ENCODE peak calls at places on chromosomes 6 and 20, in six cellular contexts. One of them, this sample, is unnamed.

GRCh38 chr20:60138263-60139127 is 180.3 kb downstream of the CDH26 start:
- DNase-seq in right lobe of liver: peak
- DNase-seq in bronchial epithelial cell: peak
- DNase-seq in ovary: no peak
- DNase-seq in HTR-8/SVneo: peak
- DNase-seq in epithelial cell of esophagus: peak
- DNase-seq in this sample: no peak

GRCh38 chr20:59001068-59001448 is 6.0 kb downstream of the CTSZ start:
- DNase-seq in right lobe of liver: peak
- DNase-seq in bronchial epithelial cell: no peak
- DNase-seq in ovary: no peak
- DNase-seq in HTR-8/SVneo: no peak
- DNase-seq in epithelial cell of esophagus: no peak
- DNase-seq in this sample: no peak

GRCh38 chr20:14712302-14712739 is 374.9 kb upstream of the FLRT3 start:
- DNase-seq in right lobe of liver: no peak
- DNase-seq in bronchial epithelial cell: peak
- DNase-seq in ovary: no peak
- DNase-seq in HTR-8/SVneo: peak
- DNase-seq in epithelial cell of esophagus: peak
- DNase-seq in this sample: peak

GRCh38 chr6:110625883-110626282 is 149.5 kb upstream of the SLC22A16 start:
- DNase-seq in right lobe of liver: no peak
- DNase-seq in bronchial epithelial cell: peak
- DNase-seq in ovary: no peak
- DNase-seq in HTR-8/SVneo: peak
- DNase-seq in epithelial cell of esophagus: peak
- DNase-seq in this sample: no peak

GRCh38 chr20:63702036-63702665 is 5.6 kb downstream of the ARFRP1 start:
- DNase-seq in right lobe of liver: peak
- DNase-seq in bronchial epithelial cell: no peak
- DNase-seq in ovary: peak
- DNase-seq in HTR-8/SVneo: no peak
- DNase-seq in epithelial cell of esophagus: no peak
- DNase-seq in this sample: no peak

GRCh38 chr20:12775041-12775440 is 233.7 kb upstream of the SPTLC3 start:
- DNase-seq in right lobe of liver: no peak
- DNase-seq in bronchial epithelial cell: no peak
- DNase-seq in ovary: no peak
- DNase-seq in HTR-8/SVneo: no peak
- DNase-seq in epithelial cell of esophagus: no peak
- DNase-seq in this sample: no peak

GRCh38 chr6:24974182-24975171 is 38.7 kb upstream of the RIPOR2 start:
- DNase-seq in right lobe of liver: no peak
- DNase-seq in bronchial epithelial cell: no peak
- DNase-seq in ovary: no peak
- DNase-seq in HTR-8/SVneo: no peak
- DNase-seq in epithelial cell of esophagus: no peak
- DNase-seq in this sample: no peak

GRCh38 chr6:138310294-138310693 is 67.4 kb upstream of the SMIM28 start:
- DNase-seq in right lobe of liver: no peak
- DNase-seq in bronchial epithelial cell: peak
- DNase-seq in ovary: no peak
- DNase-seq in HTR-8/SVneo: no peak
- DNase-seq in epithelial cell of esophagus: peak
- DNase-seq in this sample: no peak

This sample was measured in PC-9.